ENCODE peak calls at places on chromosomes 2 and 18, in ten cellular contexts. Y is GM06990, X is SJSA1, J is SW 1271, M is ovary, V is astrocyte of the cerebellum, H is right cardiac atrium, D is NCI-H345, R is iPS-NIHi11, Q is left colon. K is an unnamed sample.
A peak's percentile ranks its signal among the peaks of the same experiment; 100 is the strongest.

GRCh38 chr2:238158018-238158806 is 558 bp upstream of the ERFE start:
- DNase-seq in Y (no peak), X (no peak), J (no peak), M (no peak), V (no peak), H (peak; percentile 56), D (peak; percentile 58), R (no peak), Q (no peak), K (no peak)

GRCh38 chr2:238143239-238143951 is 4.9 kb downstream of the KLHL30 start:
- DNase-seq in Y (no peak), X (peak; percentile 96), J (peak; percentile 36), M (no peak), V (no peak), H (peak; percentile 77), D (no peak), R (no peak), Q (no peak), K (peak; percentile 90)

GRCh38 chr18:9860682-9861081 is 25.1 kb upstream of the TXNDC2 start:
- DNase-seq in Y (no peak), X (no peak), J (no peak), M (no peak), V (no peak), H (no peak), D (no peak), R (no peak), Q (no peak), K (no peak)

GRCh38 chr2:2271471-2271941 is 59.6 kb downstream of the MYT1L start:
- DNase-seq in Y (no peak), X (peak; percentile 90), J (peak; percentile 37), M (no peak), V (no peak), H (no peak), D (no peak), R (no peak), Q (no peak), K (no peak)

GRCh38 chr18:51038110-51038509 is 8.1 kb downstream of the SMAD4 start:
- DNase-seq in Y (no peak), X (no peak), J (no peak), M (no peak), V (no peak), H (no peak), D (no peak), R (no peak), Q (no peak), K (no peak)

GRCh38 chr2:99488999-99489757 is 639 bp downstream of the REV1 start:
- DNase-seq in Y (peak; percentile 62), X (peak; percentile 63), J (peak; percentile 21), M (peak; percentile 69), V (no peak), H (peak; percentile 91), D (peak; percentile 36), R (no peak), Q (peak; percentile 67), K (no peak)

GRCh38 chr2:25797607-25798488 is 80.4 kb downstream of the ASXL2 start:
- DNase-seq in Y (no peak), X (no peak), J (no peak), M (no peak), V (no peak), H (no peak), D (no peak), R (no peak), Q (no peak), K (no peak)

GRCh38 chr2:88903744-88904353 is 212.4 kb downstream of the RPIA start:
- DNase-seq in Y (no peak), X (no peak), J (no peak), M (no peak), V (no peak), H (no peak), D (peak; percentile 7), R (peak; percentile 52), Q (no peak), K (no peak)

GRCh38 chr2:98807221-98807620 is 76.3 kb upstream of the MGAT4A start:
- DNase-seq in Y (no peak), X (no peak), J (no peak), M (no peak), V (no peak), H (no peak), D (no peak), R (no peak), Q (no peak), K (no peak)

K was measured in PC-9.